ENCODE peak calls at places on chromosomes 12 and 14, in five cellular contexts. T is hepatocyte; X is heart left ventricle; A is stimulated activated CD8-positive, alpha-beta memory T cell treated with anti-CD3 and anti-CD28 coated beads, Interleukin-7, amount 100 ng/mL, for 1 hour; Z is A549. G is an unnamed sample.

GRCh38 chr12:57756406-57757341 is 1.8 kb downstream of the MARCHF9 start:
- DNase-seq in A (peak), X (peak), T (peak), Z (peak), G (peak)

GRCh38 chr14:104866451-104867370 is 1.6 kb downstream of the CEP170B start:
- DNase-seq in Z (no peak), T (peak), A (no peak), X (peak), G (no peak)

GRCh38 chr12:101935769-101936741 is 58.7 kb downstream of the DRAM1 start:
- DNase-seq in Z (no peak), T (peak), A (no peak), X (peak), G (no peak)

GRCh38 chr14:36717363-36717762 is 55.7 kb downstream of the PAX9 start:
- DNase-seq in A (no peak), Z (no peak), X (no peak), T (no peak), G (no peak)

GRCh38 chr12:104942075-104942474 is 16.0 kb downstream of the SLC41A2 start:
- DNase-seq in Z (no peak), T (no peak), X (no peak), A (no peak), G (no peak)

GRCh38 chr14:51539571-51540037 is 112.1 kb upstream of the FRMD6 start:
- DNase-seq in A (no peak), T (no peak), X (no peak), Z (peak), G (no peak)

GRCh38 chr12:116666305-116666673 is 71.6 kb downstream of the SPRING1 start:
- DNase-seq in X (no peak), T (no peak), Z (no peak), A (no peak), G (no peak)

GRCh38 chr12:109946505-109946904 is 46.4 kb downstream of the TCHP start:
- DNase-seq in X (no peak), T (no peak), A (no peak), Z (no peak), G (no peak)

GRCh38 chr14:102486513-102487203 is 22.9 kb downstream of the ANKRD9 start:
- DNase-seq in X (no peak), Z (no peak), T (no peak), A (no peak), G (no peak)

GRCh38 chr12:34390846-34391700 is 368.8 kb downstream of the ALG10 start:
- DNase-seq in X (peak), Z (no peak), A (no peak), T (no peak), G (no peak)

GRCh38 chr12:64218597-64218996 is 3.5 kb downstream of the KICS2 start:
- DNase-seq in A (no peak), X (no peak), T (no peak), Z (no peak), G (no peak)

GRCh38 chr14:42214981-42215491 is 608.4 kb downstream of the LRFN5 start:
- DNase-seq in T (no peak), Z (peak), X (no peak), A (no peak), G (no peak)

GRCh38 chr12:54356228-54356627 is 8.1 kb downstream of the GPR84 start:
- DNase-seq in X (no peak), T (no peak), Z (no peak), A (no peak), G (no peak)

GRCh38 chr14:66359500-66359899 is 126.7 kb upstream of the CCDC196 start:
- DNase-seq in X (no peak), Z (peak), T (peak), A (no peak), G (peak)

GRCh38 chr12:85835417-85835809 is 796 bp downstream of the RASSF9 start:
- DNase-seq in A (no peak), X (no peak), T (no peak), Z (no peak), G (no peak)

GRCh38 chr12:1594045-1594294 is 411 bp downstream of the FBXL14 start:
- DNase-seq in T (no peak), A (no peak), Z (peak), X (peak), G (no peak)

GRCh38 chr14:73255693-73256225 is 18.5 kb downstream of the PAPLN start:
- DNase-seq in T (no peak), A (no peak), X (no peak), Z (no peak), G (no peak)

GRCh38 chr14:69803753-69804152 is 6.7 kb upstream of the SLC10A1 start:
- DNase-seq in T (no peak), Z (peak), X (no peak), A (no peak), G (no peak)

GRCh38 chr14:90839024-90839888 is 23.0 kb upstream of the TTC7B start:
- DNase-seq in T (peak), Z (no peak), A (no peak), X (peak), G (no peak)

GRCh38 chr12:98146487-98146886 is 368.9 kb upstream of the TMPO start:
- DNase-seq in X (no peak), T (no peak), A (no peak), Z (no peak), G (no peak)

GRCh38 chr12:68451261-68452091 is 119.3 kb upstream of the MDM1 start:
- DNase-seq in T (peak), X (no peak), Z (no peak), A (peak), G (no peak)

GRCh38 chr12:50600364-50600763 is 95.6 kb downstream of the DIP2B start:
- DNase-seq in X (no peak), Z (no peak), T (no peak), A (no peak), G (peak)

GRCh38 chr14:95432152-95433093 is 84.0 kb downstream of the SYNE3 start:
- DNase-seq in T (peak), A (no peak), Z (peak), X (peak), G (peak)

GRCh38 chr12:91326043-91327027 is 143.7 kb upstream of the DCN start:
- DNase-seq in X (no peak), T (peak), A (no peak), Z (peak), G (peak)

GRCh38 chr12:81095470-81096232 is 17.8 kb downstream of the ACSS3 start:
- DNase-seq in T (no peak), X (no peak), A (no peak), Z (no peak), G (no peak)

GRCh38 chr12:78331764-78332163 is 501.1 kb downstream of the NAV3 start:
- DNase-seq in A (no peak), Z (no peak), T (no peak), X (no peak), G (no peak)